ENCODE peak calls at places on chromosome 14, in nine cellular contexts. H, A, D, K, R, N, P, Q and O are unnamed samples.

GRCh38 chr14:51419685-51420084 is 179.6 kb downstream of the TMX1 start:
- DNase-seq in N (no peak), R (no peak), K (peak), H (no peak), D (no peak), P (no peak), A (no peak), Q (no peak), O (no peak)

GRCh38 chr14:68791078-68791983 is 1.5 kb downstream of the ZFP36L1 start:
- DNase-seq in P (no peak), A (no peak), N (peak), H (no peak), D (peak), Q (no peak), K (peak), R (no peak), O (peak)

GRCh38 chr14:89845346-89845745 is 109.2 kb downstream of the EFCAB11 start:
- DNase-seq in P (no peak), R (peak), H (no peak), D (peak), N (no peak), Q (no peak), K (no peak), A (no peak), O (no peak)

GRCh38 chr14:96811265-96811664 is 14.1 kb downstream of the VRK1 start:
- DNase-seq in P (no peak), H (no peak), K (no peak), R (peak), A (no peak), N (no peak), D (no peak), Q (no peak), O (no peak)

GRCh38 chr14:47366006-47366405 is 309.4 kb downstream of the MDGA2 start:
- DNase-seq in N (no peak), K (no peak), P (no peak), A (no peak), Q (no peak), R (no peak), D (no peak), H (peak), O (no peak)

GRCh38 chr14:68607081-68607851 is 185.6 kb downstream of the ZFP36L1 start:
- DNase-seq in K (no peak), Q (no peak), P (no peak), H (no peak), R (peak), N (peak), D (peak), A (peak), O (peak)

GRCh38 chr14:90193925-90194324 is 62.4 kb upstream of the PSMC1 start:
- DNase-seq in R (no peak), K (no peak), H (no peak), A (no peak), D (no peak), Q (no peak), N (peak), P (no peak), O (no peak)

GRCh38 chr14:38016497-38016896 is 191.2 kb upstream of the SSTR1 start:
- DNase-seq in K (no peak), P (no peak), H (no peak), D (no peak), R (no peak), Q (no peak), N (no peak), A (no peak), O (no peak)

GRCh38 chr14:99603471-99603933 is 505 bp downstream of the CCDC85C start:
- DNase-seq in H (no peak), K (peak), Q (no peak), N (peak), R (peak), D (peak), A (no peak), P (no peak), O (no peak)

GRCh38 chr14:71710001-71710400 is 222.2 kb upstream of the RGS6 start:
- DNase-seq in N (no peak), R (no peak), Q (no peak), P (no peak), H (no peak), A (no peak), D (no peak), K (no peak), O (no peak)

GRCh38 chr14:91837076-91837475 is 30.3 kb downstream of the TC2N start:
- DNase-seq in N (no peak), R (no peak), D (no peak), H (no peak), A (no peak), Q (no peak), K (no peak), P (no peak), O (no peak)

GRCh38 chr14:90697577-90698206 is 118.5 kb downstream of the TTC7B start:
- DNase-seq in K (peak), H (peak), A (peak), R (peak), N (peak), Q (no peak), P (no peak), D (peak), O (peak)

GRCh38 chr14:93137864-93138263 is 22.1 kb upstream of the ITPK1 start:
- DNase-seq in H (no peak), R (peak), Q (no peak), N (peak), P (no peak), D (peak), A (no peak), K (no peak), O (peak)

GRCh38 chr14:69260246-69260978 is 454 bp downstream of the GALNT16 start:
- DNase-seq in R (peak), A (no peak), D (peak), N (peak), K (no peak), P (no peak), Q (no peak), H (no peak), O (peak)

GRCh38 chr14:95200404-95200803 is 43.1 kb upstream of the DICER1 start:
- DNase-seq in H (no peak), K (no peak), P (no peak), A (no peak), N (no peak), R (no peak), Q (no peak), D (no peak), O (peak)

GRCh38 chr14:76904740-76905569 is 78.7 kb downstream of the LRRC74A start:
- DNase-seq in R (peak), P (peak), D (peak), K (peak), N (peak), A (peak), H (no peak), Q (peak), O (peak)

GRCh38 chr14:72608391-72609204 is 285.3 kb downstream of the DPF3 start:
- DNase-seq in N (peak), A (no peak), R (peak), Q (no peak), H (no peak), P (peak), D (peak), K (no peak), O (no peak)

GRCh38 chr14:105582639-105583038 is 56.3 kb downstream of the TMEM121 start:
- DNase-seq in H (no peak), N (peak), P (no peak), D (no peak), Q (no peak), K (no peak), A (no peak), R (peak), O (no peak)

GRCh38 chr14:51209457-51209856 is 30.6 kb upstream of the TMX1 start:
- DNase-seq in A (no peak), Q (no peak), R (no peak), H (no peak), N (no peak), K (no peak), D (no peak), P (no peak), O (no peak)

GRCh38 chr14:48584031-48584430 is 908.6 kb upstream of the MDGA2 start:
- DNase-seq in P (peak), R (peak), A (no peak), D (peak), N (no peak), H (no peak), Q (no peak), K (no peak), O (no peak)

GRCh38 chr14:31712244-31713127 is 151.3 kb downstream of the NUBPL start:
- DNase-seq in K (peak), R (no peak), D (no peak), N (peak), A (no peak), P (no peak), H (no peak), Q (no peak), O (no peak)

GRCh38 chr14:28763914-28764848 is 2.4 kb upstream of the FOXG1 start:
- DNase-seq in A (no peak), K (no peak), P (no peak), H (no peak), R (no peak), N (peak), Q (no peak), D (no peak), O (no peak)

GRCh38 chr14:99879401-99880295 is 86.4 kb downstream of the EML1 start:
- DNase-seq in H (no peak), R (peak), N (no peak), A (no peak), D (peak), P (peak), Q (no peak), K (no peak), O (no peak)

GRCh38 chr14:23124337-23124954 is 5.4 kb upstream of the CEBPE start:
- DNase-seq in H (no peak), D (no peak), P (no peak), K (no peak), R (no peak), A (no peak), Q (no peak), N (no peak), O (no peak)

GRCh38 chr14:23910081-23910875 is 43.3 kb upstream of the DHRS4 start:
- DNase-seq in R (peak), N (peak), D (peak), A (no peak), H (peak), K (no peak), Q (no peak), P (no peak), O (no peak)

GRCh38 chr14:67970923-67971322 is 151.3 kb downstream of the RAD51B start:
- DNase-seq in D (peak), H (no peak), Q (no peak), K (no peak), P (no peak), N (no peak), A (no peak), R (peak), O (no peak)

GRCh38 chr14:73712540-73713141 is 1.5 kb downstream of the PNMA1 start:
- DNase-seq in P (no peak), D (peak), Q (no peak), A (no peak), K (peak), R (peak), H (no peak), N (peak), O (peak)

GRCh38 chr14:73713804-73714655 is at the start of gene PNMA1:
- DNase-seq in Q (no peak), A (peak), P (no peak), N (peak), D (peak), K (peak), R (peak), H (peak), O (peak)

GRCh38 chr14:73713206-73713803 is 879 bp downstream of the PNMA1 start:
- DNase-seq in A (no peak), H (no peak), P (no peak), R (no peak), Q (no peak), K (no peak), D (no peak), N (no peak), O (no peak)

GRCh38 chr14:73715707-73716106 is 1.5 kb upstream of the PNMA1 start:
- DNase-seq in K (no peak), N (no peak), Q (no peak), R (no peak), H (no peak), P (no peak), A (no peak), D (no peak), O (no peak)

DNA sequence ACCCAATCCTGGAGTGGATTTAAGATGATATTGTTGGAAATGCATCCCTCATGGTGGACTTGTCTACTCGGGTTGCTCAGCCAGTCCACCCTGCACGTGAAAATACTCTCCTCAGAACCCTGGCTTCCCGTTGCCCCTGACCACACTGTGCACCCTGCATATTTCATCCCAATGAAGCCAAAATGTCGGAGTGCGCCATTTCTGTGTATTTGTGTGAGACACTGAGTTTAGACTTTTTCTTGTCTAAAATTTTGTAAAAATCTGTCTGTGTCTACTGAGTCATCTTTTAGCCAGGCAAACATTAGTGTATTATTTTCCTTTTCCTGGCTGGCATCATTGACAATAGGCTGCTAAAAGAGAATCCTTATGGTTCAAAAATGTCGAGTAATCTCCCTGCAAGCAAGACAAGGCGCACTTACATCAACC is 485 bp upstream of the PNMA1 start:
- DNase-seq in D (no peak), P (no peak), H (no peak), A (no peak), Q (no peak), R (peak), N (no peak), K (no peak), O (no peak)
- H3K4me3 ChIP-seq in D (peak), P (peak), H (no peak), A (peak), Q (peak), R (peak), N (peak), K (peak), O (peak)

DNA sequence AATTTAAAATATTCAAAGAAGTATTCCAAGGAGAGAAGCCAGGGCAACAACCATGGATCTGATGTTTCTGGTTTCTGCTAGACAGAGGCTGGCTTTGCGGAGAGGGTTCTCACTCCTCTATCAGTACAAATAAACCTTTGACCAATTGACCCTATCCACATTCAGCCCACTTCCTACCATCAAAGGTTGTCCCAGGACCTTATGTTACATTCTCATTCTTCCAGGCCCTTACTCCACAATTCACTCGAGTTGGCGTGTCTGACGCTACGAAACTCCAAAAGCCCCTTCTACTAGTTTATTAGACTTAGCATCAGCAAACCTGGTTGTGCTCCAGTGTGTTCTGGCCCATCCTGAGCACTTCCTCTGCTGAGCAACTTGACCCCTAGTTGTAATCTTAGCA is 24.8 kb upstream of the RNASE12 start:
- DNase-seq in A (no peak), D (no peak), H (no peak), P (no peak), R (no peak), K (no peak), N (no peak), Q (no peak), O (no peak)
- H3K4me3 ChIP-seq in A (no peak), D (no peak), H (no peak), P (no peak), R (no peak), K (no peak), N (no peak), Q (no peak), O (no peak)

GRCh38 chr14:74610199-74610865 is 1.7 kb downstream of the LTBP2 start:
- DNase-seq in P (no peak), A (peak), Q (no peak), D (no peak), H (no peak), N (no peak), R (no peak), K (no peak), O (no peak)

GRCh38 chr14:74611672-74612345 is at the start of gene LTBP2:
- DNase-seq in Q (no peak), N (peak), H (no peak), K (no peak), R (peak), D (peak), P (no peak), A (peak), O (no peak)

GRCh38 chr14:74612346-74613021 is 447 bp upstream of the LTBP2 start:
- DNase-seq in R (peak), K (peak), H (peak), A (peak), Q (no peak), P (no peak), N (peak), D (peak), O (peak)

GRCh38 chr14:74609721-74610120 is 2.3 kb downstream of the LTBP2 start:
- DNase-seq in A (no peak), R (peak), N (no peak), Q (no peak), D (no peak), P (no peak), K (no peak), H (no peak), O (no peak)

DNA sequence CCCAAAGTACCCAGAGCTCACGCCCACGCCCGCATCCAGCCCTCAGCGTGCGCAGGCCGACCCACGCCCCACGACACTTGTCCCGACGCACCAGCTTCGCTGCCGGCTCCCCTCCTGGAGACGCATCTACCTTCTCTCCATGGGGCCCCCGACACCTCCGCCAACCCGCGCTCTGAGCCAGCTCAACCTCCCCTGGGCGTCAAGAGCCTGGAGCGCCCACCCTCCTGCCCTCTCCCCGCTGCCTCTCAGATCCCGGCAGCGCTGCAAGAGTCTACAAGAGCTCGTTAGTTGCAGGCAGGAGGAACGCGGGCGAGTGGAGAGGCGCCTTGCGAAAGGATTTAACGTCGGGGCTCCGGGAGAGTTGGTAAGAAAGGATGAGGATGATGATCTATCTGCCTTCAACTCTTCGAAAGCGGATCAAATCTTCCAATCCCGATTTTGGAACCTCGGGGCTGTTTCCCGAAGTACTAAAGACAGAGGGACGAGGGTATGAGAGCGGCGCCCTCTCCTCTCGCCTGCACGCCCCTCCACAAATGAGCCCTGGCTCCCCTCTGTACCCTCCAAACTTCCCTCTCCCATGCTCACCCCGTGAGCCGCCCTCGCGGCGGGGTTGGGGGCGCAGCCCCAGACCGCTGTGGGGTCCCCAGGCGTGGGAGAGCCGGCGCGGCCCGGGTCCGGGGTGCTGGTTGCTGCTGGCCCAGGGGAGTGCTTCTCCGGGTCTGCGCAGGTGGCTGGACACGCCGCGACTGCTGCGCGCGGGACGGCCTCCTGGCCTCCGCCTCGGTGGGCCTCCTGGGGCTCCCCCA is 968 bp downstream of the LTBP2 start:
- DNase-seq in Q (no peak), R (peak), H (no peak), A (peak), K (no peak), P (no peak), N (peak), D (peak), O (no peak)
- H3K4me3 ChIP-seq in Q (no peak), R (peak), H (peak), A (peak), K (peak), P (peak), N (peak), D (peak), O (peak)

DNA sequence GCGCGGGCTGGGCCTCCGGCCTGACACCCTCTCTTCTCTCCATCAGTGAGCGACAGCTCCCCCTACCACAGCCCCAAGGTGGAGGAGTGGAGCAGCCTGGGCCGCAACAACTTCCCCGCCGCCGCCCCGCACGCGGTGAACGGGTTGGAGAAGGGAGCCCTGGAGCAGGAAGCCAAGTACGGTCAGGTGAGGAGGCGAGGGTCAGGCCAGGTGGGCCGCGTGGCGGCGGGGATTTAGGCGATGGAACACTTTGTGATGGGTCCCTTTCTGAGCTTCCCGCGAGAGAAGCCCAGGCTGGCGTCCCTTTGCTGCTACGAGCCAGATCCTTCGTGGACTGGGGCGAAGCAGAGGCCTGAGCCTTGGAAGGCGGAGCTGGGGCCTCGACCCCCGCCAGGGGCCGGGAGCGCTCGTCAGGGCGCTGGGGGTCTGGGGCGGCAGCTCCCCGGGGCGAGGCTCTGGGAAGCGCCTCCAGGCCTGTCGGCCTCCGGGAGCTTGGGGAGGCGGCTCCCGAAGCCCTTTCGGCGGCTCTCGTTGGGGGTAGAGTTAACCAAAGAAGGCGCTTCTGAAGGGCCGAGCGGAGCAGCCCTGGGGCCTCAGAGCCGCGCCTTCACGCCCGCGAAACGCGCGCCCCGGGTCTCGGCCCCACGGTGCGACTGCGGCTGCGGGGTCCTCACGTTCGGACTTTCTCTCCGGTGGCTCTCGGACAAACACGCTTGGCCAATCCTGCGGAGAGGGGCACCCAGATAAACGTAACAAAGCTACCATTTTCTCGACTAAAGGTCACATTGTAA is 5.0 kb downstream of the PAX9 start:
- DNase-seq in R (no peak), A (no peak), Q (no peak), H (no peak), D (no peak), N (peak), K (no peak), P (no peak), O (no peak)
- H3K4me3 ChIP-seq in R (no peak), A (no peak), Q (no peak), H (peak), D (no peak), N (peak), K (no peak), P (no peak), O (no peak)

DNA sequence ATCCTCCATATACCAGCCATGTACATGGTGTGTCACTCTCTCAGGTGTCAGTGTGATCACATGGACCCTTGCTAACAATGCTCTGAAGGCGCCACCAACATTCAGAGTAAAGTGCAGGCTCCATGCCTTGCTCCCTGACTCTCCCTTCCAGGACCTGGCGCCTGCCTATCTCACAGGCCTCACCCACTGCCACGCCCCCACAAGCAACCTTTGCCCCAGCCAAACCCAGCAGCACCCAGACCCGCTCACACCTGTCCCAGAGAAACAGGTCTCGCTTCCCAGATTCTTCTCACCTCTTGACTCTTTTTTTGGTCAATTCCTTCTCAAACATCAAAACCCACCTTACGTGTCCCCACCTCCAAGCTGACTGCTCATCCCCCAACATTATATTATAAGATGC is 52.3 kb downstream of the KCNK10 start:
- DNase-seq in K (no peak), N (peak), H (no peak), A (no peak), D (no peak), R (no peak), Q (no peak), P (no peak), O (no peak)
- H3K4me3 ChIP-seq in K (no peak), N (no peak), H (no peak), A (no peak), D (no peak), R (no peak), Q (no peak), P (no peak), O (no peak)